ENCODE peak calls at places on chromosomes 2 and 18, in four cellular contexts. H, U, O and S are unnamed samples.

GRCh38 chr18:58310517-58310916 is 266.5 kb downstream of the NEDD4L start:
- DNase-seq in U (peak), H (no peak), O (no peak), S (peak)

GRCh38 chr2:124264496-124265160 is 239.5 kb downstream of the CNTNAP5 start:
- DNase-seq in H (no peak), U (peak), O (no peak), S (no peak)

GRCh38 chr2:83069724-83070123 is 1389.4 kb downstream of the SUCLG1 start:
- DNase-seq in H (no peak), U (peak), O (no peak), S (no peak)

GRCh38 chr2:239467281-239467955 is 66.6 kb upstream of the HDAC4 start:
- DNase-seq in O (no peak), H (no peak), U (no peak), S (no peak)

GRCh38 chr2:184921676-184922075 is 323.3 kb downstream of the ZNF804A start:
- DNase-seq in U (no peak), H (no peak), O (no peak), S (no peak)

GRCh38 chr2:20221939-20222768 is 2.8 kb downstream of the SDC1 start:
- DNase-seq in U (no peak), H (peak), O (no peak), S (no peak)

GRCh38 chr18:60892855-60893254 is 440.4 kb upstream of the CDH20 start:
- DNase-seq in O (no peak), H (no peak), U (peak), S (no peak)

GRCh38 chr2:152336103-152336853 is 1.3 kb downstream of the FMNL2 start:
- DNase-seq in O (no peak), H (no peak), U (peak), S (no peak)

GRCh38 chr18:41324020-41324791 is 630.8 kb upstream of the PIK3C3 start:
- DNase-seq in H (no peak), O (no peak), U (no peak), S (no peak)

GRCh38 chr2:233259745-233260144 is 8.3 kb downstream of the ATG16L1 start:
- DNase-seq in H (no peak), O (no peak), U (peak), S (no peak)

GRCh38 chr2:216683846-216684245 is 11.5 kb downstream of the IGFBP5 start:
- DNase-seq in U (peak), H (no peak), O (no peak), S (no peak)

GRCh38 chr2:105592288-105592687 is 152.4 kb upstream of the NCK2 start:
- DNase-seq in U (no peak), O (no peak), H (no peak), S (no peak)

GRCh38 chr2:54348672-54349071 is 92.6 kb upstream of the TSPYL6 start:
- DNase-seq in H (no peak), O (no peak), U (no peak), S (no peak)

GRCh38 chr2:226526731-226527130 is 272.9 kb downstream of the IRS1 start:
- DNase-seq in O (no peak), H (no peak), U (no peak), S (no peak)

GRCh38 chr2:211760103-211760502 is 778.5 kb downstream of the ERBB4 start:
- DNase-seq in H (no peak), O (no peak), U (no peak), S (no peak)

GRCh38 chr18:46630160-46630559 is 26.9 kb downstream of the LOXHD1 start:
- DNase-seq in U (peak), H (no peak), O (no peak), S (no peak)

GRCh38 chr18:48833701-48834394 is 116.9 kb downstream of the SMAD7 start:
- DNase-seq in H (peak), U (peak), O (peak), S (peak)

GRCh38 chr2:241479026-241479898 is 29.1 kb downstream of the STK25 start:
- DNase-seq in U (no peak), H (no peak), O (no peak), S (no peak)

GRCh38 chr2:240964221-240964853 is 34.1 kb upstream of the SNED1 start:
- DNase-seq in U (no peak), H (peak), O (no peak), S (no peak)

GRCh38 chr2:42123426-42123825 is 45.7 kb upstream of the EML4 start:
- DNase-seq in H (no peak), O (no peak), U (no peak), S (no peak)

GRCh38 chr2:65287364-65287763 is 59.7 kb downstream of the ACTR2 start:
- DNase-seq in O (no peak), U (no peak), H (no peak), S (no peak)

GRCh38 chr2:160940699-160941098 is 219.5 kb upstream of the TANK start:
- DNase-seq in H (no peak), O (no peak), U (no peak), S (no peak)

GRCh38 chr2:45105050-45105582 is 95.9 kb upstream of the SIX2 start:
- DNase-seq in U (no peak), H (no peak), O (no peak), S (no peak)

GRCh38 chr2:170740660-170741059 is 25.5 kb downstream of the SP5 start:
- DNase-seq in H (no peak), O (no peak), U (no peak), S (no peak)

GRCh38 chr18:907171-907879 is 2.7 kb downstream of the ADCYAP1 start:
- DNase-seq in O (no peak), U (no peak), H (no peak), S (no peak)

GRCh38 chr2:54274781-54275242 is 18.8 kb upstream of the TSPYL6 start:
- DNase-seq in U (peak), O (peak), H (no peak), S (no peak)

GRCh38 chr2:160224060-160224459 is 24.0 kb upstream of the ITGB6 start:
- DNase-seq in O (no peak), U (peak), H (no peak), S (no peak)

GRCh38 chr2:74507926-74508520 is 528 bp upstream of the PCGF1 start:
- DNase-seq in H (no peak), O (no peak), U (no peak), S (no peak)

GRCh38 chr2:15560404-15560987 is 638 bp downstream of the NBAS start:
- DNase-seq in O (peak), U (no peak), H (no peak), S (no peak)

GRCh38 chr2:235358981-235359471 is 134.8 kb upstream of the AGAP1 start:
- DNase-seq in U (peak), O (no peak), H (no peak), S (no peak)

GRCh38 chr2:240916571-240917008 is 10.5 kb downstream of the CROCC2 start:
- DNase-seq in O (no peak), U (peak), H (no peak), S (no peak)